ENCODE peak calls at places on chromosomes 4 and X, in eight cellular contexts. K, B, A, O, E, Q, P and H are unnamed samples.

GRCh38 chrX:84155938-84156337 is 32.1 kb downstream of the RPS6KA6 start:
- DNase-seq in K (no peak), B (peak), A (no peak), O (no peak), E (no peak), Q (no peak), P (no peak), H (no peak)

GRCh38 chrX:130260316-130260715 is 8.4 kb downstream of the ZNF280C start:
- DNase-seq in K (no peak), B (no peak), A (no peak), O (no peak), E (no peak), Q (no peak), P (no peak), H (no peak)

GRCh38 chr4:128715616-128716015 is 93.9 kb upstream of the JADE1 start:
- DNase-seq in K (no peak), B (no peak), A (no peak), O (no peak), E (no peak), Q (no peak), P (no peak), H (no peak)

GRCh38 chrX:53685711-53686110 is 808 bp downstream of the HUWE1 start:
- DNase-seq in K (no peak), B (no peak), A (no peak), O (no peak), E (peak), Q (no peak), P (no peak), H (no peak)

GRCh38 chrX:32530802-32531403 is 680.4 kb downstream of the DMD start:
- DNase-seq in K (peak), B (peak), A (no peak), O (peak), E (peak), Q (no peak), P (no peak), H (no peak)

GRCh38 chr4:113094802-113095201 is 45.3 kb downstream of the ANK2 start:
- DNase-seq in K (no peak), B (no peak), A (no peak), O (peak), E (peak), Q (no peak), P (no peak), H (no peak)

GRCh38 chr4:81392164-81392563 is 79.5 kb downstream of the RASGEF1B start:
- DNase-seq in K (no peak), B (no peak), A (no peak), O (no peak), E (no peak), Q (no peak), P (no peak), H (no peak)

GRCh38 chrX:79452879-79453278 is 85.7 kb upstream of the ITM2A start:
- DNase-seq in K (peak), B (no peak), A (no peak), O (no peak), E (no peak), Q (no peak), P (no peak), H (no peak)

GRCh38 chr4:6963139-6963611 is 53.5 kb downstream of the TBC1D14 start:
- DNase-seq in K (no peak), B (no peak), A (no peak), O (no peak), E (no peak), Q (no peak), P (no peak), H (no peak)

GRCh38 chrX:1420371-1420770 is 28.5 kb upstream of the SLC25A6 start:
- DNase-seq in K (no peak), B (no peak), A (no peak), O (no peak), E (no peak), Q (no peak), P (no peak), H (no peak)

GRCh38 chr4:79174855-79175254 is 151.0 kb downstream of the NAA11 start:
- DNase-seq in K (no peak), B (no peak), A (no peak), O (peak), E (no peak), Q (no peak), P (no peak), H (no peak)